ENCODE peak calls at places on chromosomes 2 and 18, in eight cellular contexts. A is lower lobe of right lung; S is transverse colon; Z is Jurkat, Clone E6-1; B is kidney epithelial cell; G is cardiac fibroblast; J is CD8-positive, alpha-beta memory T cell; D is AG09309. L is an unnamed sample.

GRCh38 chr2:37348155-37348554 is 3.7 kb downstream of the QPCT start:
- DNase-seq in S (no peak), J (no peak), B (no peak), Z (no peak), A (no peak), G (no peak), D (no peak), L (no peak)

GRCh38 chr2:234521536-234521935 is 24.7 kb upstream of the ARL4C start:
- DNase-seq in S (no peak), Z (no peak), D (no peak), G (no peak), A (no peak), J (no peak), B (no peak), L (no peak)

GRCh38 chr2:26035110-26035728 is 1.3 kb downstream of the RAB10 start:
- DNase-seq in Z (no peak), G (peak), D (no peak), B (no peak), A (no peak), J (peak), S (no peak), L (no peak)

GRCh38 chr2:134602666-134603065 is 116.1 kb downstream of the TMEM163 start:
- DNase-seq in G (no peak), D (no peak), Z (no peak), A (no peak), J (no peak), S (no peak), B (no peak), L (no peak)

GRCh38 chr18:80103231-80103630 is 5.8 kb upstream of the ADNP2 start:
- DNase-seq in G (peak), D (peak), B (no peak), J (no peak), S (no peak), A (no peak), Z (no peak), L (peak)

GRCh38 chr2:25041307-25041927 is 459 bp upstream of the EFR3B start:
- DNase-seq in D (no peak), Z (no peak), S (peak), G (peak), J (no peak), B (peak), A (peak), L (no peak)

GRCh38 chr2:27549303-27549702 is 33.5 kb upstream of the ZNF512 start:
- DNase-seq in D (no peak), J (no peak), B (no peak), Z (no peak), S (no peak), A (no peak), G (no peak), L (no peak)

GRCh38 chr18:48673456-48674197 is 134.8 kb downstream of the CTIF start:
- DNase-seq in G (peak), S (no peak), B (no peak), Z (peak), D (no peak), A (no peak), J (no peak), L (no peak)

GRCh38 chr2:206296128-206296527 is 21.7 kb downstream of the ZDBF2 start:
- DNase-seq in G (peak), S (no peak), A (no peak), D (no peak), J (no peak), Z (no peak), B (peak), L (no peak)

GRCh38 chr2:236731767-236732580 is 162.3 kb downstream of the ACKR3 start:
- DNase-seq in D (peak), J (no peak), S (peak), G (peak), A (no peak), Z (no peak), B (no peak), L (no peak)

GRCh38 chr2:60416221-60417008 is 137.0 kb downstream of the BCL11A start:
- DNase-seq in Z (no peak), A (no peak), S (peak), J (no peak), D (no peak), G (peak), B (no peak), L (no peak)
- H3K4me3 ChIP-seq in Z (no peak), A (no peak), S (no peak), J (no peak), D (no peak), G (no peak), B (no peak), L (no peak)

GRCh38 chr2:126663184-126663963 is 7.4 kb downstream of the GYPC start:
- DNase-seq in D (no peak), B (no peak), Z (no peak), J (no peak), A (no peak), S (no peak), G (no peak), L (no peak)
- H3K4me3 ChIP-seq in D (no peak), B (no peak), Z (peak), J (no peak), A (no peak), S (no peak), G (no peak), L (no peak)

GRCh38 chr2:238428866-238429265 is 2.1 kb downstream of the ASB1 start:
- DNase-seq in B (no peak), A (no peak), Z (no peak), D (no peak), J (no peak), G (no peak), S (no peak), L (no peak)
- H3K4me3 ChIP-seq in B (no peak), A (no peak), Z (no peak), D (peak), J (no peak), G (peak), S (no peak), L (no peak)

DNA sequence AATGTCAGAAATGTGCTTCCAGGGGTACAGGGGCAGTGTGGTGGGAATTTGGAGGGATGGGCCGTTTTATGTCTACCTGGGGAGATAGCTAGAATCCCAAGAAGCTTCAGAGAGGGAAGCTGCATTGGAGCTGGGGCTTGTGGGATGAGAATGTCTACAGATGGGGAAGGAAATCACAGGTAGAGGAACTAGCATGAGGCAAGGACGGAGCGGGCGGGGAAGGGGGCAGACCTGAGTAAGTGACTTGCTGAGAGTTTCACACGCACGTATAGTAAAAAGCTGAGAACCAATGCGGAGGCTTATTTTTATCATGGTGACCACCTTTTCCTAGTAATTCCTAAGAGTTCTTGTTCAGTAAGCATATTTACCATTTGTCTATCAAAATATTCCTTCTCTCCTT is 6.3 kb downstream of the C2orf80 start:
- DNase-seq in G (no peak), D (no peak), A (peak), B (no peak), Z (no peak), S (no peak), J (no peak), L (no peak)
- H3K4me3 ChIP-seq in G (no peak), D (no peak), A (no peak), B (no peak), Z (no peak), S (no peak), J (no peak), L (no peak)

L was measured in AG04449.